ENCODE peak calls at places on chromosome 11, in ten cellular contexts. O, H, L, A, V, K, T, C, J and M are unnamed samples.

GRCh38 chr11:3056296-3057068 is 741 bp downstream of the CARS1 start:
- DNase-seq in O (peak), H (peak), L (no peak), A (no peak), V (peak), K (peak), T (no peak), C (peak), J (peak), M (peak)

GRCh38 chr11:1194977-1195689 is 27.7 kb upstream of the MUC5B start:
- DNase-seq in O (no peak), H (no peak), L (no peak), A (no peak), V (no peak), K (peak), T (no peak), C (no peak), J (no peak), M (no peak)

GRCh38 chr11:33689089-33689488 is 11.5 kb downstream of the C11orf91 start:
- DNase-seq in O (no peak), H (no peak), L (no peak), A (no peak), V (no peak), K (no peak), T (no peak), C (peak), J (no peak), M (peak)

GRCh38 chr11:2185324-2186085 is 13.9 kb upstream of the TH start:
- DNase-seq in O (no peak), H (no peak), L (no peak), A (no peak), V (no peak), K (no peak), T (no peak), C (no peak), J (no peak), M (no peak)

GRCh38 chr11:45518096-45518852 is 147.1 kb downstream of the CHST1 start:
- DNase-seq in O (no peak), H (no peak), L (peak), A (no peak), V (no peak), K (no peak), T (no peak), C (no peak), J (no peak), M (no peak)

GRCh38 chr11:61922539-61922938 is 5.2 kb upstream of the RAB3IL1 start:
- DNase-seq in O (no peak), H (no peak), L (no peak), A (peak), V (no peak), K (peak), T (no peak), C (peak), J (no peak), M (peak)

GRCh38 chr11:118838905-118839553 is 44.7 kb upstream of the CXCR5 start:
- DNase-seq in O (peak), H (peak), L (no peak), A (peak), V (no peak), K (no peak), T (no peak), C (no peak), J (no peak), M (peak)

GRCh38 chr11:59668950-59669610 is at the start of gene PATL1:
- DNase-seq in O (peak), H (peak), L (peak), A (peak), V (peak), K (peak), T (peak), C (peak), J (peak), M (peak)

GRCh38 chr11:8069771-8070170 is 11.2 kb upstream of the TUB start:
- DNase-seq in O (no peak), H (no peak), L (no peak), A (no peak), V (no peak), K (no peak), T (no peak), C (no peak), J (no peak), M (no peak)

GRCh38 chr11:85813721-85814120 is 2.8 kb upstream of the SYTL2 start:
- DNase-seq in O (no peak), H (no peak), L (no peak), A (no peak), V (peak), K (peak), T (no peak), C (no peak), J (no peak), M (no peak)

GRCh38 chr11:58625826-58626460 is 3.5 kb downstream of the CNTF start:
- DNase-seq in O (no peak), H (no peak), L (no peak), A (peak), V (no peak), K (no peak), T (no peak), C (peak), J (no peak), M (peak)

GRCh38 chr11:45926536-45927331 is 4.3 kb downstream of the LARGE2 start:
- DNase-seq in O (no peak), H (no peak), L (no peak), A (no peak), V (no peak), K (no peak), T (no peak), C (no peak), J (peak), M (no peak)

GRCh38 chr11:40924915-40925314 is 534.5 kb downstream of the LRRC4C start:
- DNase-seq in O (no peak), H (no peak), L (no peak), A (no peak), V (no peak), K (no peak), T (no peak), C (no peak), J (no peak), M (no peak)
- TF ChIP-seq CTCF in O (no peak), H (no peak), L (no peak), A (no peak), V (no peak), K (no peak), T (no peak), C (no peak), J (no peak), M (no peak)

GRCh38 chr11:116170526-116171120 is 602.2 kb downstream of the BUD13 start:
- DNase-seq in O (peak), H (peak), L (no peak), A (no peak), V (peak), K (no peak), T (no peak), C (no peak), J (no peak), M (no peak)
- TF ChIP-seq CTCF in O (peak), H (peak), L (no peak), A (no peak), V (peak), K (no peak), T (no peak), C (no peak), J (no peak), M (no peak)

GRCh38 chr11:112655386-112655785 is 305.8 kb upstream of the NCAM1 start:
- DNase-seq in O (no peak), H (no peak), L (no peak), A (peak), V (no peak), K (peak), T (no peak), C (peak), J (peak), M (peak)
- TF ChIP-seq CTCF in O (no peak), H (no peak), L (no peak), A (no peak), V (no peak), K (no peak), T (no peak), C (no peak), J (no peak), M (no peak)

GRCh38 chr11:127074151-127074761 is 73.7 kb upstream of the KIRREL3 start:
- DNase-seq in O (peak), H (peak), L (no peak), A (peak), V (peak), K (no peak), T (peak), C (peak), J (peak), M (peak)
- TF ChIP-seq CTCF in O (peak), H (peak), L (no peak), A (peak), V (peak), K (no peak), T (peak), C (no peak), J (no peak), M (peak)

DNA sequence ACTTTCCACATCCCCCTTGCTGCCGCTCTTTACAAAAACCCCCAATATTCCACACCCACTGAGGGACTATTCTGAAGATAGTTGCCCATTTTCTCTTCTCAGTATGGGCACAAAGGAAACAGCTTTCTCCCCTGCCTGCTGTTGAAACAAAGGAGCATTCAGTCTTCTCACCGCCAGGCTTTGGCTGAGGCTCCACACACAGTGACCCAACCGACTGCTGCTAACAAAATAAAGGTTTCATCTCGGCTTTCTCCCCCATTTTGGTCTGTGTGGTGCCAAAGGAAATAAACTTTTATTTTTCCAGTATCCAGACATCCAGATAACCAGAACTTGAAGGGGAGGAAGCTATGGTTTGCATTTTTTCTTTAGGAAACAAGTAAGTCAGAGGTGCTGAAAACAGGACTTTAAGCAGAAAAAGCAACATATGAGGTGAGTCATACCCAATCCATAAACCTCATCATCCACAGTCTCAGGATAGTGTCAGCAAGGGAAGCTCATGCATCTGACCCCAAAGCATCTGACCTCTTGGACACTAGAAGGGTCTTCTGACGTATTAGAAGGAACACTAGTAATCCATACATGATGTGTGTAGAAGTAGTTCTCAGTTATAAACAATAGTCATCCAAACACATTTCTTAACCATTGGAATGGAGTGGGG is 6.4 kb downstream of the CLMP start:
- DNase-seq in O (no peak), H (no peak), L (no peak), A (peak), V (no peak), K (no peak), T (no peak), C (peak), J (no peak), M (peak)
- TF ChIP-seq CTCF in O (no peak), H (no peak), L (no peak), A (no peak), V (no peak), K (no peak), T (no peak), C (peak), J (no peak), M (peak)

GRCh38 chr11:42524534-42525227 is 787.1 kb upstream of the API5 start:
- DNase-seq in O (peak), H (peak), L (no peak), A (peak), V (peak), K (peak), T (no peak), C (peak), J (peak), M (peak)
- TF ChIP-seq CTCF in O (peak), H (peak), L (no peak), A (peak), V (peak), K (peak), T (peak), C (peak), J (peak), M (peak)

GRCh38 chr11:93481696-93482095 is 61.5 kb downstream of the SMCO4 start:
- DNase-seq in O (no peak), H (no peak), L (no peak), A (no peak), V (no peak), K (no peak), T (no peak), C (no peak), J (no peak), M (no peak)
- TF ChIP-seq CTCF in O (peak), H (no peak), L (no peak), A (no peak), V (no peak), K (no peak), T (no peak), C (no peak), J (no peak), M (no peak)

GRCh38 chr11:63939351-63939920 is 634 bp downstream of the NAA40 start:
- DNase-seq in O (no peak), H (peak), L (no peak), A (peak), V (peak), K (no peak), T (no peak), C (peak), J (no peak), M (no peak)
- TF ChIP-seq CTCF in O (no peak), H (no peak), L (no peak), A (no peak), V (no peak), K (no peak), T (no peak), C (peak), J (no peak), M (peak)